ENCODE peak calls at places on chromosomes 11 and 22, in ten cellular contexts. One of them, this sample, is unnamed.

GRCh38 chr11:101487775-101488174 is 96.0 kb downstream of the TRPC6 start:
- DNase-seq in astrocyte of the spinal cord: peak
- DNase-seq in ovary: no peak
- DNase-seq in brain microvascular endothelial cell: peak
- DNase-seq in GM12865: no peak
- DNase-seq in naive thymus-derived CD4-positive, alpha-beta T cell: no peak
- DNase-seq in SJSA1: no peak
- DNase-seq in tibial nerve: no peak
- DNase-seq in NT2/D1: no peak
- DNase-seq in GM23338: no peak
- DNase-seq in this sample: no peak

GRCh38 chr11:57547854-57548377 is 10.5 kb downstream of the SMTNL1 start:
- DNase-seq in astrocyte of the spinal cord: no peak
- DNase-seq in ovary: peak
- DNase-seq in brain microvascular endothelial cell: no peak
- DNase-seq in GM12865: peak
- DNase-seq in naive thymus-derived CD4-positive, alpha-beta T cell: no peak
- DNase-seq in SJSA1: no peak
- DNase-seq in tibial nerve: no peak
- DNase-seq in NT2/D1: no peak
- DNase-seq in GM23338: no peak
- DNase-seq in this sample: no peak

GRCh38 chr11:58394195-58394594 is 12.5 kb downstream of the OR5B3 start:
- DNase-seq in astrocyte of the spinal cord: peak
- DNase-seq in ovary: no peak
- DNase-seq in brain microvascular endothelial cell: peak
- DNase-seq in GM12865: no peak
- DNase-seq in naive thymus-derived CD4-positive, alpha-beta T cell: no peak
- DNase-seq in SJSA1: peak
- DNase-seq in tibial nerve: no peak
- DNase-seq in NT2/D1: no peak
- DNase-seq in GM23338: no peak
- DNase-seq in this sample: peak

GRCh38 chr11:94401773-94402265 is 600 bp upstream of the GPR83 start:
- DNase-seq in astrocyte of the spinal cord: no peak
- DNase-seq in ovary: no peak
- DNase-seq in brain microvascular endothelial cell: no peak
- DNase-seq in GM12865: no peak
- DNase-seq in naive thymus-derived CD4-positive, alpha-beta T cell: no peak
- DNase-seq in SJSA1: no peak
- DNase-seq in tibial nerve: no peak
- DNase-seq in NT2/D1: no peak
- DNase-seq in GM23338: peak
- DNase-seq in this sample: no peak

GRCh38 chr11:35050596-35050995 is 88.4 kb upstream of the CD44 start:
- DNase-seq in astrocyte of the spinal cord: no peak
- DNase-seq in ovary: no peak
- DNase-seq in brain microvascular endothelial cell: no peak
- DNase-seq in GM12865: peak
- DNase-seq in naive thymus-derived CD4-positive, alpha-beta T cell: no peak
- DNase-seq in SJSA1: no peak
- DNase-seq in tibial nerve: no peak
- DNase-seq in NT2/D1: no peak
- DNase-seq in GM23338: no peak
- DNase-seq in this sample: no peak

GRCh38 chr22:29310863-29311339 is 4.5 kb downstream of the GAS2L1 start:
- DNase-seq in astrocyte of the spinal cord: peak
- DNase-seq in ovary: peak
- DNase-seq in brain microvascular endothelial cell: peak
- DNase-seq in GM12865: peak
- DNase-seq in naive thymus-derived CD4-positive, alpha-beta T cell: no peak
- DNase-seq in SJSA1: peak
- DNase-seq in tibial nerve: peak
- DNase-seq in NT2/D1: peak
- DNase-seq in GM23338: peak
- DNase-seq in this sample: peak

GRCh38 chr11:107493117-107493516 is 35.5 kb upstream of the CWF19L2 start:
- DNase-seq in astrocyte of the spinal cord: peak
- DNase-seq in ovary: no peak
- DNase-seq in brain microvascular endothelial cell: peak
- DNase-seq in GM12865: no peak
- DNase-seq in naive thymus-derived CD4-positive, alpha-beta T cell: no peak
- DNase-seq in SJSA1: no peak
- DNase-seq in tibial nerve: no peak
- DNase-seq in NT2/D1: no peak
- DNase-seq in GM23338: no peak
- DNase-seq in this sample: peak

GRCh38 chr11:39741066-39741465 is 1718.4 kb downstream of the LRRC4C start:
- DNase-seq in astrocyte of the spinal cord: peak
- DNase-seq in ovary: no peak
- DNase-seq in brain microvascular endothelial cell: no peak
- DNase-seq in GM12865: no peak
- DNase-seq in naive thymus-derived CD4-positive, alpha-beta T cell: no peak
- DNase-seq in SJSA1: no peak
- DNase-seq in tibial nerve: no peak
- DNase-seq in NT2/D1: no peak
- DNase-seq in GM23338: no peak
- DNase-seq in this sample: no peak

GRCh38 chr11:123628936-123629683 is 25.3 kb downstream of the SCN3B start:
- DNase-seq in astrocyte of the spinal cord: no peak
- DNase-seq in ovary: peak
- DNase-seq in brain microvascular endothelial cell: peak
- DNase-seq in GM12865: no peak
- DNase-seq in naive thymus-derived CD4-positive, alpha-beta T cell: no peak
- DNase-seq in SJSA1: no peak
- DNase-seq in tibial nerve: no peak
- DNase-seq in NT2/D1: no peak
- DNase-seq in GM23338: no peak
- DNase-seq in this sample: no peak

GRCh38 chr11:18192988-18193387 is 20.4 kb downstream of the MRGPRX4 start:
- DNase-seq in astrocyte of the spinal cord: no peak
- DNase-seq in ovary: no peak
- DNase-seq in brain microvascular endothelial cell: no peak
- DNase-seq in GM12865: peak
- DNase-seq in naive thymus-derived CD4-positive, alpha-beta T cell: no peak
- DNase-seq in SJSA1: no peak
- DNase-seq in tibial nerve: no peak
- DNase-seq in NT2/D1: no peak
- DNase-seq in GM23338: peak
- DNase-seq in this sample: peak

GRCh38 chr11:119691701-119692546 is 37.1 kb downstream of the NECTIN1 start:
- DNase-seq in astrocyte of the spinal cord: no peak
- DNase-seq in ovary: no peak
- DNase-seq in brain microvascular endothelial cell: no peak
- DNase-seq in GM12865: no peak
- DNase-seq in naive thymus-derived CD4-positive, alpha-beta T cell: no peak
- DNase-seq in SJSA1: no peak
- DNase-seq in tibial nerve: no peak
- DNase-seq in NT2/D1: no peak
- DNase-seq in GM23338: no peak
- DNase-seq in this sample: no peak

GRCh38 chr11:63488789-63489188 is 2.2 kb downstream of the PLAAT5 start:
- DNase-seq in astrocyte of the spinal cord: no peak
- DNase-seq in ovary: no peak
- DNase-seq in brain microvascular endothelial cell: no peak
- DNase-seq in GM12865: no peak
- DNase-seq in naive thymus-derived CD4-positive, alpha-beta T cell: no peak
- DNase-seq in SJSA1: no peak
- DNase-seq in tibial nerve: no peak
- DNase-seq in NT2/D1: no peak
- DNase-seq in GM23338: no peak
- DNase-seq in this sample: no peak
- H3K4me3 ChIP-seq in astrocyte of the spinal cord: no peak
- H3K4me3 ChIP-seq in ovary: no peak
- H3K4me3 ChIP-seq in brain microvascular endothelial cell: no peak
- H3K4me3 ChIP-seq in GM12865: no peak
- H3K4me3 ChIP-seq in naive thymus-derived CD4-positive, alpha-beta T cell: no peak
- H3K4me3 ChIP-seq in SJSA1: no peak
- H3K4me3 ChIP-seq in tibial nerve: no peak
- H3K4me3 ChIP-seq in NT2/D1: no peak
- H3K4me3 ChIP-seq in GM23338: no peak
- H3K4me3 ChIP-seq in this sample: no peak

DNA sequence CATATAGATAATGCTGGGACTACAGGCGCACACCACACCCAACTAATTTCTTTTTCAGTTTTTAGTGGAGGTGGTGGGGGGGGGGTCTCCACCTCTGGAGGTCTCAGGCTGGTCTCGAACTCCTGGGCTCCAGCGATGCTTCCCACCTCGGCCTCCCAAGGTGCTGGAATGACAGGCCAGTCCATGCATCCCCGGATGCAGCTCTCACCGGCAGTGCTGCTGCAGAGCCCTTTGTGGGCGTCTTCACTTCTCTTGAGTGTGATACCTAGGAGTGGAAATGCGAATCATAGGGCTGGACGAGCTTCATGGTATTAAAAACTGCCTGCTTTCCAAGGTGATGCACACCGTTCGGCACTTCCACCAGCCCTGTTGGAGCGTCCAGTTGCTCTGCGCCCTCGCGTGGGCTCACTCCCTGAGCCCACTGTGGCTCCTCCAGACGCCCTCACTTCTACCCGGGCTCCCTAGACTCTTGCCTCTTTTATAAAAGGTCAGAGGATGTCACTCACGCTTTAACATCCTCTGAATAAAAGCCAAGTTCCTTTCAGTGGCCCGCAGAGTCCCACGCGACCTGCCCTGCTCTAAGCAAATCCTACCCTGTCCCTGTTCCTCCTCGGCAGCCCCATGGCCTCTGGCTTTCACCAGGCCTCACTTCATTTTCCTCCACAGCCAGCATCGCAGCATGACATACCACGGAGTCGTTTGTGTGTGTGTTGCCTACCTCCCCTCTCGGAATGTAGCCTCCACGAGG is 833 bp upstream of the BID start:
- DNase-seq in astrocyte of the spinal cord: no peak
- DNase-seq in ovary: no peak
- DNase-seq in brain microvascular endothelial cell: no peak
- DNase-seq in GM12865: no peak
- DNase-seq in naive thymus-derived CD4-positive, alpha-beta T cell: no peak
- DNase-seq in SJSA1: no peak
- DNase-seq in tibial nerve: no peak
- DNase-seq in NT2/D1: no peak
- DNase-seq in GM23338: no peak
- DNase-seq in this sample: no peak
- H3K4me3 ChIP-seq in astrocyte of the spinal cord: no peak
- H3K4me3 ChIP-seq in ovary: no peak
- H3K4me3 ChIP-seq in brain microvascular endothelial cell: no peak
- H3K4me3 ChIP-seq in GM12865: peak
- H3K4me3 ChIP-seq in naive thymus-derived CD4-positive, alpha-beta T cell: peak
- H3K4me3 ChIP-seq in SJSA1: no peak
- H3K4me3 ChIP-seq in tibial nerve: peak
- H3K4me3 ChIP-seq in NT2/D1: no peak
- H3K4me3 ChIP-seq in GM23338: peak
- H3K4me3 ChIP-seq in this sample: peak

GRCh38 chr11:63144121-63144520 is at the start of gene SLC22A24:
- DNase-seq in astrocyte of the spinal cord: no peak
- DNase-seq in ovary: no peak
- DNase-seq in brain microvascular endothelial cell: no peak
- DNase-seq in GM12865: no peak
- DNase-seq in naive thymus-derived CD4-positive, alpha-beta T cell: no peak
- DNase-seq in SJSA1: no peak
- DNase-seq in tibial nerve: no peak
- DNase-seq in NT2/D1: no peak
- DNase-seq in GM23338: no peak
- DNase-seq in this sample: no peak
- H3K4me3 ChIP-seq in astrocyte of the spinal cord: no peak
- H3K4me3 ChIP-seq in ovary: no peak
- H3K4me3 ChIP-seq in brain microvascular endothelial cell: no peak
- H3K4me3 ChIP-seq in GM12865: no peak
- H3K4me3 ChIP-seq in naive thymus-derived CD4-positive, alpha-beta T cell: no peak
- H3K4me3 ChIP-seq in SJSA1: no peak
- H3K4me3 ChIP-seq in tibial nerve: no peak
- H3K4me3 ChIP-seq in NT2/D1: no peak
- H3K4me3 ChIP-seq in GM23338: no peak
- H3K4me3 ChIP-seq in this sample: no peak

GRCh38 chr11:419248-420005 is 4.6 kb upstream of the SIGIRR start:
- DNase-seq in astrocyte of the spinal cord: no peak
- DNase-seq in ovary: no peak
- DNase-seq in brain microvascular endothelial cell: no peak
- DNase-seq in GM12865: no peak
- DNase-seq in naive thymus-derived CD4-positive, alpha-beta T cell: no peak
- DNase-seq in SJSA1: no peak
- DNase-seq in tibial nerve: no peak
- DNase-seq in NT2/D1: no peak
- DNase-seq in GM23338: no peak
- DNase-seq in this sample: no peak

GRCh38 chr11:418343-419247 is 3.8 kb upstream of the SIGIRR start:
- DNase-seq in astrocyte of the spinal cord: no peak
- DNase-seq in ovary: no peak
- DNase-seq in brain microvascular endothelial cell: no peak
- DNase-seq in GM12865: no peak
- DNase-seq in naive thymus-derived CD4-positive, alpha-beta T cell: no peak
- DNase-seq in SJSA1: no peak
- DNase-seq in tibial nerve: no peak
- DNase-seq in NT2/D1: no peak
- DNase-seq in GM23338: no peak
- DNase-seq in this sample: no peak

GRCh38 chr11:416757-417621 is 2.2 kb upstream of the SIGIRR start:
- DNase-seq in astrocyte of the spinal cord: no peak
- DNase-seq in ovary: peak
- DNase-seq in brain microvascular endothelial cell: no peak
- DNase-seq in GM12865: peak
- DNase-seq in naive thymus-derived CD4-positive, alpha-beta T cell: peak
- DNase-seq in SJSA1: no peak
- DNase-seq in tibial nerve: no peak
- DNase-seq in NT2/D1: no peak
- DNase-seq in GM23338: peak
- DNase-seq in this sample: no peak

GRCh38 chr11:416051-416756 is 1.4 kb upstream of the SIGIRR start:
- DNase-seq in astrocyte of the spinal cord: no peak
- DNase-seq in ovary: no peak
- DNase-seq in brain microvascular endothelial cell: no peak
- DNase-seq in GM12865: no peak
- DNase-seq in naive thymus-derived CD4-positive, alpha-beta T cell: no peak
- DNase-seq in SJSA1: no peak
- DNase-seq in tibial nerve: no peak
- DNase-seq in NT2/D1: no peak
- DNase-seq in GM23338: peak
- DNase-seq in this sample: no peak

DNA sequence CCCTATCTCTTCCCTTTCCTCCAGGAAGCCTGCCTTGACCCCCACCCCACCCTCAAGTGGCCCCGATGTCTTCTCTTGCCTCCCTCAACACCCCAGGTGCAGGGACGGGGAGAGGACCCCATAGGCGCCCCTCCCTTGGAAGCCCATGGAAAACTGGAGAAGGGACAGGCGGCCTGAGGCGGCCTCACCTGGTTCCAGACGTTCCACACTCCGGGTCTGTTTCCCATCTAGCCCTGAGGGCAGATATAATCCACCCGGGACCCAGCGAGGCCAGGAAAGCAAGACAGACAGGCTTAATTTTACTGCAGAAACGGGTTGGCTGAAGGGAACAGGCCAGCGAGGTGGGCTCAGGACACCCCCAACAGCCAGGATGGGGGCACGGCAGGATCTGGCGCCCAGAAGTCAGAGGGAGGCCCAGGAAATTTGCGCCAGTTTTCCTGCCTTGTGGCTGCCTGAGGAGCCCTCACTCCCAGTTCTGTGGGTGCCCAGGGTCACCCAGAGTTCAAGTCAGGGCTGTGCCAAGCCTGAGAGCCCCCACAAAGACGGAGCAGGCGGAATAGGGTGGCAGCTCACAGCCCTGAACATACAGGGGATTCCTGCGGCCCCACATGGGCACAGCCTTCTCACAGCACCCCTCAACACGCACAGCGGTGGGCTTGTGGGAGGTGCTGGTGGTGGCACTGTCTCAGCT is 3.0 kb upstream of the SIGIRR start:
- DNase-seq in astrocyte of the spinal cord: no peak
- DNase-seq in ovary: no peak
- DNase-seq in brain microvascular endothelial cell: no peak
- DNase-seq in GM12865: no peak
- DNase-seq in naive thymus-derived CD4-positive, alpha-beta T cell: no peak
- DNase-seq in SJSA1: no peak
- DNase-seq in tibial nerve: no peak
- DNase-seq in NT2/D1: no peak
- DNase-seq in GM23338: no peak
- DNase-seq in this sample: no peak
- H3K4me3 ChIP-seq in astrocyte of the spinal cord: no peak
- H3K4me3 ChIP-seq in ovary: no peak
- H3K4me3 ChIP-seq in brain microvascular endothelial cell: no peak
- H3K4me3 ChIP-seq in GM12865: no peak
- H3K4me3 ChIP-seq in naive thymus-derived CD4-positive, alpha-beta T cell: no peak
- H3K4me3 ChIP-seq in SJSA1: no peak
- H3K4me3 ChIP-seq in tibial nerve: peak
- H3K4me3 ChIP-seq in NT2/D1: peak
- H3K4me3 ChIP-seq in GM23338: peak
- H3K4me3 ChIP-seq in this sample: no peak

This sample was measured in A673.